ENCODE peak calls at places on chromosomes 5 and 9, in four cellular contexts. M is neuronal stem cell, Q is mesenchymal stem cell, N is H9. Z is an unnamed sample.

GRCh38 chr5:19880859-19881436 is 107.1 kb downstream of the CDH18 start:
- DNase-seq in M (no peak), Q (no peak), N (no peak), Z (peak)

GRCh38 chr5:9194509-9194908 is 351.4 kb downstream of the SEMA5A start:
- DNase-seq in M (no peak), Q (no peak), N (no peak), Z (no peak)

GRCh38 chr9:84140535-84141101 is 160.0 kb downstream of the RMI1 start:
- DNase-seq in M (peak), Q (peak), N (peak), Z (peak)

GRCh38 chr5:128338649-128339048 is 199.4 kb downstream of the FBN2 start:
- DNase-seq in M (no peak), Q (no peak), N (no peak), Z (no peak)

GRCh38 chr5:156762656-156763055 is 87.4 kb upstream of the PPP1R2B start:
- DNase-seq in M (no peak), Q (no peak), N (no peak), Z (no peak)

GRCh38 chr9:114276908-114277821 is 45.7 kb upstream of the ORM1 start:
- DNase-seq in M (no peak), Q (peak), N (peak), Z (peak)

GRCh38 chr9:120931278-120932085 is 4.9 kb upstream of the TRAF1 start:
- DNase-seq in M (no peak), Q (peak), N (no peak), Z (peak)

GRCh38 chr5:151772029-151772867 is 494 bp downstream of the G3BP1 start:
- DNase-seq in M (peak), Q (peak), N (peak), Z (peak)

GRCh38 chr5:73233461-73234151 is 60.6 kb downstream of the TMEM174 start:
- DNase-seq in M (peak), Q (peak), N (peak), Z (peak)

GRCh38 chr5:52725781-52726180 is 61.9 kb upstream of the ITGA1 start:
- DNase-seq in M (no peak), Q (no peak), N (no peak), Z (no peak)

GRCh38 chr5:150783422-150783928 is 4.9 kb downstream of the SMIM3 start:
- DNase-seq in M (no peak), Q (peak), N (peak), Z (peak)

GRCh38 chr9:33159058-33159759 is 7.9 kb downstream of the B4GALT1 start:
- DNase-seq in M (no peak), Q (peak), N (no peak), Z (peak)

GRCh38 chr5:101929628-101930027 is 366.5 kb downstream of the SLCO4C1 start:
- DNase-seq in M (no peak), Q (no peak), N (no peak), Z (no peak)

GRCh38 chr5:142445266-142445665 is 120.4 kb upstream of the SPRY4 start:
- DNase-seq in M (no peak), Q (peak), N (no peak), Z (peak)

GRCh38 chr9:110526426-110526825 is 53.1 kb downstream of the SVEP1 start:
- DNase-seq in M (no peak), Q (no peak), N (no peak), Z (no peak)

GRCh38 chr5:56247596-56247995 is 14.5 kb upstream of the ANKRD55 start:
- DNase-seq in M (no peak), Q (no peak), N (no peak), Z (no peak)

GRCh38 chr9:87464110-87464991 is 33.3 kb upstream of the DAPK1 start:
- DNase-seq in M (no peak), Q (no peak), N (no peak), Z (peak)

GRCh38 chr5:150656191-150657132 is 4.6 kb upstream of the MYOZ3 start:
- DNase-seq in M (peak), Q (peak), N (peak), Z (peak)

GRCh38 chr5:111748304-111748763 is 8.7 kb downstream of the NREP start:
- DNase-seq in M (no peak), Q (peak), N (no peak), Z (peak)

GRCh38 chr9:127733609-127734008 is 1.5 kb downstream of the TOR2A start:
- DNase-seq in M (no peak), Q (no peak), N (no peak), Z (no peak)

GRCh38 chr9:76302947-76303550 is 91.2 kb downstream of the RFK start:
- DNase-seq in M (peak), Q (peak), N (no peak), Z (peak)

GRCh38 chr5:37975531-37975930 is 135.7 kb upstream of the GDNF start:
- DNase-seq in M (no peak), Q (no peak), N (no peak), Z (no peak)

GRCh38 chr9:6959275-6960000 is 201.7 kb downstream of the KDM4C start:
- DNase-seq in M (no peak), Q (no peak), N (no peak), Z (no peak)

GRCh38 chr9:135108801-135109500 is 21.5 kb downstream of the OLFM1 start:
- DNase-seq in M (no peak), Q (no peak), N (no peak), Z (no peak)

GRCh38 chr9:95649801-95650213 is 133.0 kb upstream of the PTCH1 start:
- DNase-seq in M (no peak), Q (no peak), N (no peak), Z (no peak)

GRCh38 chr9:90872835-90873294 is 71.2 kb downstream of the SYK start:
- DNase-seq in M (no peak), Q (no peak), N (no peak), Z (no peak)

GRCh38 chr9:132711846-132712245 is 41.6 kb downstream of the GTF3C4 start:
- DNase-seq in M (no peak), Q (no peak), N (no peak), Z (peak)

GRCh38 chr5:136586196-136586595 is 220.9 kb upstream of the TRPC7 start:
- DNase-seq in M (no peak), Q (no peak), N (no peak), Z (no peak)

GRCh38 chr9:123749580-123750202 is 180.2 kb downstream of the DENND1A start:
- DNase-seq in M (no peak), Q (no peak), N (no peak), Z (peak)

GRCh38 chr9:115673599-115673998 is 480.0 kb upstream of the PAPPA start:
- DNase-seq in M (no peak), Q (peak), N (no peak), Z (peak)

GRCh38 chr5:7728076-7728475 is 122.9 kb downstream of the CFAP90 start:
- DNase-seq in M (no peak), Q (no peak), N (no peak), Z (no peak)

GRCh38 chr5:34474573-34475021 is 181.5 kb upstream of the RAI14 start:
- DNase-seq in M (peak), Q (peak), N (peak), Z (peak)

GRCh38 chr5:34475249-34475966 is 180.7 kb upstream of the RAI14 start:
- DNase-seq in M (no peak), Q (no peak), N (peak), Z (no peak)

GRCh38 chr5:34480810-34481528 is 175.2 kb upstream of the RAI14 start:
- DNase-seq in M (no peak), Q (no peak), N (no peak), Z (no peak)

DNA sequence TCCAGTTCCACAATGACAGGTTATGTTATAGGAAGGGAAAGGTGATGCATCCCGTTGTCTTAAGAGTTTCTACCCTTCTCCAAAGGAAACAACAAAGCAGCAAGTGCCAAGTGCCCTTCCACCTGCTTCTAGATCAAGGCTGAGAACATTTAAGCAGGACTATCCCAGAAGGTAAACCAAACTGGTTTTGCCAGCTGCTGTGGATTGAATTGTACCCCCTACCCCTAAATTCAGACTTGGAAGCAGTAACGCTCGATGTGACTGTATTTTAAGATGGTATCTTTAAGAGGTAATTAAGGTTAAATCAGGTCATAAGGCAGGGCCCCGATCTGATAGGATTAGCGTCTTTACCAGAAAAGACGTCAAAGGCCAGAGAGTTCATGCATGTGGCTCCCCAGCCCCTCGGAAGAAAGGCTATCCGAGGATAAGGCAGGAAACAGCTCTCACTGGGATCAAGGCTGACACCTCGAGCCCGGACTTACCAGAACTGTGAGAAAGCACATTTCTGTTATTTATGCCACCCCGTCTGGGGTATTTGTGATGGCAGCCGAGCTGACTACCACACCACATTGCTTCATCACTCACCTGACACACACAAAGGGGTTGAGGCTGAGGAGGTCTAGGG is 179.1 kb upstream of the RAI14 start:
- DNase-seq in M (no peak), Q (no peak), N (no peak), Z (no peak)
- H2BK12ac ChIP-seq in M (no peak), Q (no peak), N (no peak), Z (no peak)

GRCh38 chr5:139711852-139712171 is 63.7 kb downstream of the CXXC5 start:
- DNase-seq in M (no peak), Q (no peak), N (no peak), Z (no peak)
- H2AK5ac ChIP-seq in M (peak), Q (peak), N (no peak), Z (peak)

DNA sequence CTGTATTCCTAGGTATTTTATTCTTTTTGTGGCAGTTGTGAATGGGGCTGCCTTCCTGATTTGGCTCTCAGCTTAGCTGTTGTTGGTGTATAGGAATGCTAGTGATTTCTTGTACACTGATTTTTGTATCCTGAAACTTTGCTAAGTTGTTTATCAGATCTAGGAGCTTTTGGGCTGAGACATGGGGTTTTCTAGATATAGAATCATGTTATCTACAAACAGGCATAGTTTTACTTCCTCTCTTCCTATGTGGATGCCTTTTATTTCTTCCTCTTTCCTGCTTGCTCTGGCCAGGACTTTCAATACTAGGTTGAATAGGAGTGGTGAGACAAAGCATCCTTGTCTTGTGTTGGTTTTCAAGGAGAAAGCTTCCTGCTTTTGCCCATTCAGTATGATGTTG is 129.9 kb downstream of the DMXL1 start:
- DNase-seq in M (no peak), Q (no peak), N (no peak), Z (no peak)
- H2BK12ac ChIP-seq in M (no peak), Q (no peak), N (no peak), Z (no peak)

DNA sequence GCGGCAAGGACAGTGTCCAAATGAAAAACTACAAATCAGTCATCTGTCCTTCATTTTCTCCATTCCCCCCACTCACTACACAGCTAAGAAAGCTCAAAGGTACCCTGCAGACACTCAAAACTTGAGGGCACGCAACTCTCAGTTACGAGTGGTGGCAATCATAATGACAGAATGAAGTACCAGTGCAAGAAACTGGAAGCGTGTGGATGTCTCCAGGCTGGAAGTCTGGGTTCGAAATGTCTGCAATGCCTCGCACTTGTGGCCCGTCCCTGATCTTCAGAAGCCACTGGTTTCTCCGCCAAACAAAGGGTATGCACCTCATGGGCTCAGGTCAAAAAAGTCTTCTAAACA is 597 bp upstream of the CENPH start:
- DNase-seq in M (no peak), Q (no peak), N (no peak), Z (no peak)
- H2AK5ac ChIP-seq in M (no peak), Q (peak), N (no peak), Z (no peak)

GRCh38 chr9:136295537-136296433 is 8.1 kb downstream of the CCDC187 start:
- DNase-seq in M (no peak), Q (no peak), N (no peak), Z (no peak)
- H2BK12ac ChIP-seq in M (peak), Q (no peak), N (no peak), Z (no peak)

DNA sequence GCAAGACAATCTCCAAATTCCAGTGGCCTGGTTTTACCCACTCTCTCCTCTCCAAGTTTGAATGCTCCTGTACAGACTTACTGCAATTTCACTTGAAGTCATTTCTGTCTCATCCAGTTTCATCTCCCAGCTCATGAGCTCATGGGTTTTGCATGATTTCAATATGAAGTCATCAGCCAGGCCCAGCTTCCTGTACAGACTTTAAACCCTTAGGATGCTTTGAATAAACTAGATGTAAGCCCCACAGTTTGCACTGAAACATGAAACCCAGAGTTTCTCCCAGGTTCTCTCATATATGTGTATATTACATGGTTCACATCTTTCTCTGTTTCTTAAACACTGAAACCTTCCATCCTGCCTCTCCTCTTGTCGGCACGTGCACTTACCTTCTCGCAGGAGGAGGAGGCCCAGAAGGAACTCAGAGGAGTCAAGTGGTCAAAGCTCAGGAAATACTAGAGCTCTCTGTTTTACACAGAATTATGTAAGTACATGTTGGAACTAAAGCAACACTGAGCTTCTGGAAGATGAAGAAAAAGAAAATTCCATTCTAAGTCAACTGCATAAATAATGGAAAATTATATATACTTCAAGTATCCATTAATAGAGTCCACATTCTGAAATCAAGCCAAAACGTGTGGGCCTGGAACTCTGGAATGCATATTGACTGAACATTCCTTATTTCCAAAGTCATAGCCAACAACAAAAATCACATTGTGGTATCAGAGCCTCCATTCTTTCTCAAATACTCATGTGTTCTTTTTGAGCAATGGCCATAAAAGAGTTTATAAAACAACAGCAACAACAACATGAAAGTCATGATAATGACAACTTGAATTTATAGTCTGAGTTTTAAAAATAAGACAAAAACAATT is 121.7 kb upstream of the RAI14 start:
- DNase-seq in M (no peak), Q (peak), N (no peak), Z (no peak)
- H2AK5ac ChIP-seq in M (no peak), Q (no peak), N (no peak), Z (no peak)

DNA sequence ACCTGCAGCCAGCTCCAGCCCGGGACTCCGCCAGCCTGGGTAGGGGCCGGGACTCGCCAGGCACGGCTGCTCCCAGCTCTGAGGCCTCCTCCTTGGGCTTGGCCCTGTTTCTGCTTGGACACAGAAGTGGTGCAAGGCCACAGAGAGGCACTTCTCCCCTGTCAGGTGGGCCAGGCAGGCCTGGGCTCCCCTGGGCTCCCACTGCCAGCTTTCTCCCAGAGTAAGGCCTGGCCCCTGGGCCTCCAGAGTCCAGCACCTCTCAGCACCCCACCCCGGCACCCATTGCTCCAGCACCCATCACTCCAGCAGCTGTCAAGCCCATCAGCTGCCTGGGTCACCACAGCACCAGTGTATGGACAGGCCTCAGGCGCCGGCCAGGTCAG is 71.1 kb upstream of the LRRTM2 start:
- DNase-seq in M (no peak), Q (no peak), N (no peak), Z (no peak)
- H2BK12ac ChIP-seq in M (no peak), Q (no peak), N (no peak), Z (no peak)

DNA sequence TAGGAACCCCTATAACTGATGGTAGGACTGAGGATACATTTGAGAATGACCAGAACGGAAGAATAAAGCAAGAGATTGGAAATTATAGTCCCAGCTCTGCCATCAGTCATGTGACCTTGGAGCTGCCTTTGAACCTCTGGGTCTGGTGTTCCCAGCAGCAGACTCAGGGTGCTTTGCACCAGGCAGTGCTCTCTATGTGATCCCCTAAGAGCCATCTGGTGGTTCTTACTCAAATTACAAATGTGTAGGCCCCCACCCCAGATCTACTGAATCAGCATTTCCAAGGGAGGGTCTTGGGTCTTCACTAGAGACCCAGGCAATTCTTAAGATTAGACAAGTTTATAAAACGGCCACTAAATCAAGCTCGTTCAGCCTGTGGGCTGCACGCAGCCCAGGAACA is 40.2 kb upstream of the PRDM12 start:
- DNase-seq in M (no peak), Q (no peak), N (no peak), Z (no peak)
- H2AK5ac ChIP-seq in M (no peak), Q (no peak), N (no peak), Z (no peak)

DNA sequence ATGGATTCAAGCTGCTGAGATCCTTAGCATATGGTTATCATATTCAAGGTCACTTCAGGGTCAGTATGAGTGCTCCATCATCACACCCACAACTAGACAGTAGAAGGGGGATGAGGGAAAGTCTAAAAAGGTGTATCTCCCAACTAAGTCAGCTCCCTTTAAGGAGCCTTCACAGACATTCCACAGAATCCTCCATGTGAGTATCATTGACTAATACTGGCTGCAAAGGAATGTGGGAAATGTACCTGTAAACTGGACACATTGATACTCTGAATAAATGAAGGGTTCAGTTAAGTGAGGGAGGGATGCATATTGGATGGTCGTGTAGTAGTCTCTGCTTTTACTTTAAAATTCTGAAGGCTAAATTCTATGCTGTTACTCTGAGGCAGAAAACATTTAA is 330.7 kb downstream of the LRRC70 start:
- DNase-seq in M (no peak), Q (no peak), N (no peak), Z (peak)
- H2BK12ac ChIP-seq in M (no peak), Q (no peak), N (no peak), Z (no peak)

DNA sequence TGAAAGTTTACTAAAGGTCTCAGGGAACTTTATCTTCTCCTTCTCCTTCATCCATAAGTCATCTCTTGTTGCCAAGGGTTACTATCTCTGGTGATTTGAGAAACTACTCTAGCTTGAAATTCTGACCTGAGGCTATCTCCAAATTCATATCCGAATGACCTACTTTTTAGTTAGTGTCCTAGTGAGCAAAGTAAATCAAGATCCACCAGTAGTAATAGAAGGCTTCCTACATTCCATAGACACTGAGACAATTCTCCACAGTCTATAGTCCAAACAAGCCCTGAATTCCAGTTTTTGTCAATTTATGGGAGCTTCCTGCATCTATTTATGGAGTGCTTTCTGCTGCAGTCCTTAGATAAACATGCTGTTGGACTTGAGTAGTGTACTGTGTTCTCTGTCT is 5.0 kb downstream of the IL7R start:
- DNase-seq in M (no peak), Q (peak), N (no peak), Z (peak)
- H2AK5ac ChIP-seq in M (no peak), Q (no peak), N (no peak), Z (no peak)

Z was measured in trophoblast cell.